ENCODE peak calls at places on chromosomes 13 and 19, in six cellular contexts. One of them, this sample, is unnamed.

GRCh38 chr13:78121459-78122348 is 203.1 kb upstream of the EDNRB start:
- DNase-seq in pancreas: no peak
- DNase-seq in retinal pigment epithelial cell: peak
- DNase-seq in CD8-positive, alpha-beta T cell: no peak
- DNase-seq in mammary epithelial cell: peak
- DNase-seq in cardiac fibroblast: peak
- DNase-seq in this sample: peak

GRCh38 chr13:29713841-29714240 is 118.4 kb upstream of the SLC7A1 start:
- DNase-seq in pancreas: no peak
- DNase-seq in retinal pigment epithelial cell: no peak
- DNase-seq in CD8-positive, alpha-beta T cell: no peak
- DNase-seq in mammary epithelial cell: peak
- DNase-seq in cardiac fibroblast: peak
- DNase-seq in this sample: no peak

GRCh38 chr19:35029737-35030256 is 473 bp upstream of the SCN1B start:
- DNase-seq in pancreas: no peak
- DNase-seq in retinal pigment epithelial cell: no peak
- DNase-seq in CD8-positive, alpha-beta T cell: peak
- DNase-seq in mammary epithelial cell: peak
- DNase-seq in cardiac fibroblast: no peak
- DNase-seq in this sample: no peak

GRCh38 chr13:36912983-36913382 is 7.1 kb downstream of the SMAD9 start:
- DNase-seq in pancreas: no peak
- DNase-seq in retinal pigment epithelial cell: no peak
- DNase-seq in CD8-positive, alpha-beta T cell: no peak
- DNase-seq in mammary epithelial cell: no peak
- DNase-seq in cardiac fibroblast: no peak
- DNase-seq in this sample: no peak

GRCh38 chr19:15672580-15673175 is at the start of gene CYP4F12:
- DNase-seq in pancreas: peak
- DNase-seq in retinal pigment epithelial cell: no peak
- DNase-seq in CD8-positive, alpha-beta T cell: peak
- DNase-seq in mammary epithelial cell: peak
- DNase-seq in cardiac fibroblast: peak
- DNase-seq in this sample: no peak

GRCh38 chr13:30616927-30617314 is 799 bp upstream of the USPL1 start:
- DNase-seq in pancreas: no peak
- DNase-seq in retinal pigment epithelial cell: peak
- DNase-seq in CD8-positive, alpha-beta T cell: no peak
- DNase-seq in mammary epithelial cell: peak
- DNase-seq in cardiac fibroblast: peak
- DNase-seq in this sample: peak

GRCh38 chr19:45474941-45475516 is 7.2 kb downstream of the FOSB start:
- DNase-seq in pancreas: no peak
- DNase-seq in retinal pigment epithelial cell: no peak
- DNase-seq in CD8-positive, alpha-beta T cell: no peak
- DNase-seq in mammary epithelial cell: no peak
- DNase-seq in cardiac fibroblast: peak
- DNase-seq in this sample: no peak

GRCh38 chr19:17303167-17303939 is at the start of gene ABHD8:
- DNase-seq in pancreas: peak
- DNase-seq in retinal pigment epithelial cell: peak
- DNase-seq in CD8-positive, alpha-beta T cell: peak
- DNase-seq in mammary epithelial cell: peak
- DNase-seq in cardiac fibroblast: peak
- DNase-seq in this sample: no peak

GRCh38 chr19:21047712-21048111 is 27.3 kb downstream of the ZNF430 start:
- DNase-seq in pancreas: no peak
- DNase-seq in retinal pigment epithelial cell: no peak
- DNase-seq in CD8-positive, alpha-beta T cell: no peak
- DNase-seq in mammary epithelial cell: no peak
- DNase-seq in cardiac fibroblast: no peak
- DNase-seq in this sample: no peak

GRCh38 chr19:55146078-55146647 is 2.8 kb downstream of the TNNT1 start:
- DNase-seq in pancreas: no peak
- DNase-seq in retinal pigment epithelial cell: no peak
- DNase-seq in CD8-positive, alpha-beta T cell: no peak
- DNase-seq in mammary epithelial cell: peak
- DNase-seq in cardiac fibroblast: no peak
- DNase-seq in this sample: no peak

GRCh38 chr13:112735791-112736190 is 46.0 kb downstream of the ATP11A start:
- DNase-seq in pancreas: no peak
- DNase-seq in retinal pigment epithelial cell: no peak
- DNase-seq in CD8-positive, alpha-beta T cell: no peak
- DNase-seq in mammary epithelial cell: no peak
- DNase-seq in cardiac fibroblast: no peak
- DNase-seq in this sample: no peak

GRCh38 chr19:40322951-40323615 is 25.1 kb downstream of the C19orf47 start:
- DNase-seq in pancreas: peak
- DNase-seq in retinal pigment epithelial cell: no peak
- DNase-seq in CD8-positive, alpha-beta T cell: no peak
- DNase-seq in mammary epithelial cell: no peak
- DNase-seq in cardiac fibroblast: no peak
- DNase-seq in this sample: no peak

GRCh38 chr19:34386645-34387445 is 17.4 kb upstream of the PDCD2L start:
- DNase-seq in pancreas: no peak
- DNase-seq in retinal pigment epithelial cell: no peak
- DNase-seq in CD8-positive, alpha-beta T cell: no peak
- DNase-seq in mammary epithelial cell: no peak
- DNase-seq in cardiac fibroblast: no peak
- DNase-seq in this sample: no peak

GRCh38 chr19:10748924-10749434 is 31.1 kb downstream of the DNM2 start:
- DNase-seq in pancreas: peak
- DNase-seq in retinal pigment epithelial cell: no peak
- DNase-seq in CD8-positive, alpha-beta T cell: no peak
- DNase-seq in mammary epithelial cell: peak
- DNase-seq in cardiac fibroblast: peak
- DNase-seq in this sample: no peak

GRCh38 chr13:75091185-75091584 is 390.8 kb downstream of the TBC1D4 start:
- DNase-seq in pancreas: no peak
- DNase-seq in retinal pigment epithelial cell: no peak
- DNase-seq in CD8-positive, alpha-beta T cell: no peak
- DNase-seq in mammary epithelial cell: no peak
- DNase-seq in cardiac fibroblast: no peak
- DNase-seq in this sample: no peak
- TF ChIP-seq CTCF in pancreas: no peak
- TF ChIP-seq CTCF in retinal pigment epithelial cell: no peak
- TF ChIP-seq CTCF in CD8-positive, alpha-beta T cell: no peak
- TF ChIP-seq CTCF in mammary epithelial cell: no peak
- TF ChIP-seq CTCF in cardiac fibroblast: no peak
- TF ChIP-seq CTCF in this sample: no peak

DNA sequence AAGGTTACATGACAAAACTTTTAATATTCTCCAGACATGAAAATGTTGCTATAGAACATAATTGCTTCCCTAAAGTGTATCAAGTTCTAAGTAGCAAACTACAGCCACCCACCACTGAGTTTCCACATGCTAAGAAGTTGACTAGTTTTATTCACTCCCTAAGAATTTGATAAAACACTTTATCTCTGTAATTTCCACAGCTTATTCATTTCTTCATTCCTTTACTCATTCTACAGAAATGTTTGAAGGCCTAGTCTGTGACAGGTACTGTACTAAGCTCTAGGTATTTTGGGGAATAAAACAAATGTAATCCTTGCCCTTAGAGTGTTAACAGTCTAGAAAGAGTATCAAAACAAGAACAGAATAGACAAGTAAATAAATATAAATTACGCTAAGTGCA is 101.8 kb upstream of the DIAPH3 start:
- DNase-seq in pancreas: no peak
- DNase-seq in retinal pigment epithelial cell: no peak
- DNase-seq in CD8-positive, alpha-beta T cell: no peak
- DNase-seq in mammary epithelial cell: no peak
- DNase-seq in cardiac fibroblast: no peak
- DNase-seq in this sample: no peak
- H3K4me3 ChIP-seq in pancreas: no peak
- H3K4me3 ChIP-seq in retinal pigment epithelial cell: no peak
- H3K4me3 ChIP-seq in CD8-positive, alpha-beta T cell: no peak
- H3K4me3 ChIP-seq in mammary epithelial cell: no peak
- H3K4me3 ChIP-seq in cardiac fibroblast: no peak
- H3K4me3 ChIP-seq in this sample: no peak

DNA sequence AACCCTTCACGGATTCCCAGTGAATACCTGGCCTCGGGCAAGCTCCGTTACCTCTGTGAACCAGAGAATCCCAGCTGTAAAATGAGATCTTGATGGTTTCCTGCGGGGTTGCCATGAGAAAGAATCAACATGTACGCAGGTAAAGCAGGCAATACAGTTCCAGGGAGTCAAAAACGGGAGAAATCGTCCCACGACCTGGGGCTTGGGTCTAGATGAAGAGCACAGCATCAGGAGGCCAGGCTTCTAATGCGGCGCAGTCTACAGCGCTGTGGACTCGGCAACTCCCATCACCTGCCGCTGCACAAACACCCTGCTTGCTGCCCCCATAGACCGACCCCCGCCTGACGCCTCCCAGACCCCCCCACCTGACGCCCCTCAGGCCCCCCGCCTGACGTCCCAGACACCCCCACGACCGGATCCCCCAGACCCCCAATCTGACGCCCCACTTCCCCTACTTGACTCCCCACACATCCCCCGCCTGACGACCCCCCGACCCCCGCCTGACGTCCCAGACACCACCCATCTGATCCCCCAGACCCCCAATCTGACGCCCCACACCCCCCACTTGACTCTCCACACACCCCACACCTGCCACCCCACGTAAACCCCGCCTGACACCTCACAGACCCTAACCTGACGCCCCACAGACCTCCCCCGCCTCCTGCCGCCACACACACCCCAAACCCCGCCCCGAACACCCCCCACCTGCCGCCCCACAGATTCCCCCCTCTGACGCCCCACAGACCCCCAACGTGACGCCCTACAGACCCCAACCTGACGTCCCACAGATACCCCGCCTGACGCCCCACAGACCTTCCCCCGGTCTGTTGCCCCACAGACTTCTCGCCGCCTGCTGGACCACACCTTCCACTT is 589 bp downstream of the LIG4 start:
- DNase-seq in pancreas: no peak
- DNase-seq in retinal pigment epithelial cell: no peak
- DNase-seq in CD8-positive, alpha-beta T cell: no peak
- DNase-seq in mammary epithelial cell: peak
- DNase-seq in cardiac fibroblast: peak
- DNase-seq in this sample: no peak
- TF ChIP-seq CTCF in pancreas: no peak
- TF ChIP-seq CTCF in retinal pigment epithelial cell: no peak
- TF ChIP-seq CTCF in CD8-positive, alpha-beta T cell: no peak
- TF ChIP-seq CTCF in mammary epithelial cell: no peak
- TF ChIP-seq CTCF in cardiac fibroblast: no peak
- TF ChIP-seq CTCF in this sample: no peak

GRCh38 chr19:42528354-42529247 is at the start of gene CEACAM1:
- DNase-seq in pancreas: no peak
- DNase-seq in retinal pigment epithelial cell: no peak
- DNase-seq in CD8-positive, alpha-beta T cell: peak
- DNase-seq in mammary epithelial cell: peak
- DNase-seq in cardiac fibroblast: peak
- DNase-seq in this sample: no peak
- H3K4me3 ChIP-seq in pancreas: no peak
- H3K4me3 ChIP-seq in retinal pigment epithelial cell: no peak
- H3K4me3 ChIP-seq in CD8-positive, alpha-beta T cell: peak
- H3K4me3 ChIP-seq in mammary epithelial cell: peak
- H3K4me3 ChIP-seq in cardiac fibroblast: no peak
- H3K4me3 ChIP-seq in this sample: peak

GRCh38 chr19:3969435-3970312 is 1.2 kb downstream of the DAPK3 start:
- DNase-seq in pancreas: no peak
- DNase-seq in retinal pigment epithelial cell: no peak
- DNase-seq in CD8-positive, alpha-beta T cell: no peak
- DNase-seq in mammary epithelial cell: peak
- DNase-seq in cardiac fibroblast: peak
- DNase-seq in this sample: no peak
- TF ChIP-seq CTCF in pancreas: no peak
- TF ChIP-seq CTCF in retinal pigment epithelial cell: peak
- TF ChIP-seq CTCF in CD8-positive, alpha-beta T cell: no peak
- TF ChIP-seq CTCF in mammary epithelial cell: peak
- TF ChIP-seq CTCF in cardiac fibroblast: peak
- TF ChIP-seq CTCF in this sample: peak

DNA sequence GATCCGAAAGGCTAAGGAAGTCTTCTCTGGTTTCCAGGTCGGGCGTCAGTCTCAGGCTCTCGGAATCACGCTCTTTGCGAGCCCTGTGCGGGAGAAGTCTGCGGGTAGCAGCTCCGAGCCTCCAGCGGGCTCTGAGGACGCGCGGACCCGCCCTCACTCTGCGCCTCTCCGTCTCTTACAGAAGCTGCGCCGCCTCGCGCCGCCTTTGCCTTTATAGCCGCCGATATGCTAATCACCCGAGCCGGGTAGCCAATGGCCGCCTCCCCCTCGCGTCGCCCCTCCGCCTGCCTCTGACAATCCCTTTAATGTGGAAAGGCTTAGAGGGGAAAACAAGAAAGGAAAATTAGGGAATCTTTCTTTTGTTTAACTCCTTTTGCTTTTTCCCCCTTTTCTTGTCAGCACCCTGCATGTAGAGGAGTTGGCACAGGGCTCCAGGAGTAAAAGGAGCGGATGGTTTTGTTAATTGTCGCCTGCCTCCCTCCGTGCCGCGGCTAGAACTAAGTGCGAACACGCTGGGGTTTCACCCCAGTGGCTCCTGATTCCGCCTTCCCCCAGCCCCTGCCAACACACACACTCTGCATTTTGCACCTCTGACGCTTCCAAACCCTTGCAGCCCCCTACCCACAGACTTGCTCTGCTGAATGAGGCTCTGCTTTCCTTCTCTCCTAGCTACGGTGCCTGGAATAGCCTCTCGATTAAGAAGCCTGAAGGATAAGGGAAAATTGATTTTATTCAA is at the start of gene PCDH8:
- DNase-seq in pancreas: peak
- DNase-seq in retinal pigment epithelial cell: no peak
- DNase-seq in CD8-positive, alpha-beta T cell: no peak
- DNase-seq in mammary epithelial cell: no peak
- DNase-seq in cardiac fibroblast: no peak
- DNase-seq in this sample: no peak
- H3K4me3 ChIP-seq in pancreas: no peak
- H3K4me3 ChIP-seq in retinal pigment epithelial cell: no peak
- H3K4me3 ChIP-seq in CD8-positive, alpha-beta T cell: no peak
- H3K4me3 ChIP-seq in mammary epithelial cell: no peak
- H3K4me3 ChIP-seq in cardiac fibroblast: no peak
- H3K4me3 ChIP-seq in this sample: no peak